ENCODE peak calls at places on chromosomes 11 and 22, in ten cellular contexts. B, G, W, I, T, D, J, M, U and R are unnamed samples. For H3K9me3, the result is how much of the 10 kb centered on the place peaks cover.

GRCh38 chr11:67996622-67997459 is 7.1 kb downstream of the UNC93B1 start:
- DNase-seq in W (peak), I (peak), D (peak), B (peak), U (no peak), M (no peak), T (peak), J (peak), G (peak), R (no peak)

GRCh38 chr11:109298865-109299264 is 123.1 kb upstream of the C11orf87 start:
- DNase-seq in U (no peak), W (no peak), I (no peak), M (no peak), B (no peak), J (no peak), T (no peak), G (no peak), D (no peak), R (no peak)

GRCh38 chr22:25353516-25354445 is 134.3 kb downstream of the CRYBB2 start:
- DNase-seq in U (peak), D (no peak), I (no peak), W (no peak), J (peak), T (no peak), B (no peak), G (no peak), M (no peak), R (no peak)

GRCh38 chr11:94544832-94545640 is 1.3 kb downstream of the FUT4 start:
- DNase-seq in D (peak), G (peak), U (no peak), T (no peak), I (peak), B (peak), J (peak), M (peak), W (no peak), R (no peak)

GRCh38 chr11:29093416-29093815 is 923.4 kb downstream of the KCNA4 start:
- DNase-seq in J (no peak), W (no peak), T (no peak), G (no peak), B (no peak), U (no peak), M (no peak), I (no peak), D (no peak), R (no peak)

GRCh38 chr22:19822301-19823117 is 32.2 kb downstream of the GNB1L start:
- DNase-seq in U (no peak), M (no peak), W (no peak), I (no peak), J (peak), B (no peak), G (peak), T (peak), D (peak), R (peak)

GRCh38 chr11:9095421-9095820 is 4.0 kb upstream of the SCUBE2 start:
- DNase-seq in I (no peak), G (no peak), T (no peak), B (no peak), J (no peak), W (no peak), D (peak), M (no peak), U (no peak), R (no peak)

GRCh38 chr11:69209421-69209820 is 53.7 kb downstream of the SMIM38 start:
- DNase-seq in G (no peak), U (peak), W (no peak), B (peak), D (no peak), M (no peak), T (no peak), J (no peak), I (no peak), R (no peak)

GRCh38 chr22:48755332-48755949 is 1072.2 kb downstream of the BRD1 start:
- DNase-seq in B (peak), G (peak), D (no peak), W (no peak), U (no peak), T (no peak), J (peak), M (no peak), I (no peak), R (no peak)

GRCh38 chr11:58577441-58578135 is 1.3 kb upstream of the ZFP91 start:
- DNase-seq in W (peak), G (peak), B (peak), D (no peak), U (peak), J (peak), I (peak), T (peak), M (no peak), R (peak)

GRCh38 chr11:42239102-42239501 is 779.6 kb upstream of the LRRC4C start:
- DNase-seq in G (peak), B (no peak), U (no peak), M (peak), W (no peak), I (no peak), T (no peak), D (no peak), J (no peak), R (no peak)

GRCh38 chr11:46050065-46050464 is 71.2 kb downstream of the PHF21A start:
- DNase-seq in M (peak), D (peak), B (no peak), T (peak), G (peak), I (peak), J (peak), U (no peak), W (no peak), R (no peak)

GRCh38 chr11:24747275-24748251 is 250.7 kb downstream of the LUZP2 start:
- DNase-seq in M (no peak), W (no peak), I (no peak), B (no peak), J (no peak), D (no peak), G (peak), U (no peak), T (peak), R (no peak)

GRCh38 chr22:47445716-47446290 is 683.4 kb downstream of the TBC1D22A start:
- DNase-seq in B (no peak), J (no peak), I (no peak), W (no peak), U (no peak), D (no peak), T (no peak), M (no peak), G (no peak), R (no peak)
- H3K9me3 ChIP-seq in B (under half), J (under half), I (under half), W (under half), U (under half), D (half or more), T (under half), M (under half), G (under half), R (under half)

GRCh38 chr22:47345025-47345424 is 582.6 kb downstream of the TBC1D22A start:
- DNase-seq in M (no peak), J (no peak), D (no peak), U (no peak), I (no peak), W (no peak), B (no peak), T (no peak), G (no peak), R (no peak)
- H3K9me3 ChIP-seq in M (under half), J (under half), D (half or more), U (under half), I (under half), W (under half), B (under half), T (under half), G (under half), R (under half)

DNA sequence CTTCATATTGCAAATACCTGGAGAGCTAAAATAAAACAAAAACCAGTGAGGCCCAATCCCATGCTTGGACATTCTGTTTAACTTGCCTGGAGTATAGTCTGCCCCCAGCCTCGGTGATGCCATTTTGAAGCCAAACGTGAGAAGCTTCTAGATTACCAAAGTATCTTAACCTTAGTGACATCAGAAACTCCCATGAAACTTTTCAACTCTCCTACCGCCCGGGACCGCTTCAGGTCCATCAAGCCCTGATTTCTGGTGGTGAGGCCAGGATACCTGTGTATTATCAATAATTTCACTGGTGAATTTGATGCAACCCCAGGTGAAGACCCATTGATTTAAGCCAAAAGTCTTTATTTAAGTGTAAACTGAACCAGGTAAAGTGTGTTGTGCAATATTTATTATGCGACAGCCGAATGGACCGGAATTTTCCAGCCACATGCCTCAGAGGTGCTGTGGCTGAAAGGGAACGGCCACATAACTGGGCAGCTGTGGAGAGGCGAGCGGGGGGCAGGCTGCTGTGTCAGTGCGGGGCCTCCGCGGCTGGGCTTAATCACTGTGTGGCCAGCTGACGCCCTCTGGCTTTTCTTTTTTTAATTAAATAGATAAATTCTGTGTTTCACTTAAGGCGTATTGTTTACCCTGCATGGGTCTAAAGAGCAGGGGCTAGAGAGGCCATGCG is 385.5 kb upstream of the B3GAT1 start:
- DNase-seq in B (no peak), D (no peak), G (peak), T (no peak), W (no peak), M (no peak), U (no peak), J (no peak), I (no peak), R (no peak)
- H3K9me3 ChIP-seq in B (under half), D (under half), G (under half), T (under half), W (under half), M (under half), U (under half), J (under half), I (under half), R (under half)

GRCh38 chr11:33709471-33709870 is 8.8 kb upstream of the C11orf91 start:
- DNase-seq in U (no peak), T (no peak), B (no peak), J (no peak), W (no peak), G (no peak), I (no peak), M (no peak), D (no peak), R (no peak)
- H3K9me3 ChIP-seq in U (under half), T (under half), B (under half), J (under half), W (under half), G (under half), I (under half), M (under half), D (under half), R (under half)